ENCODE peak calls at places on chromosomes 3 and 15, in eight cellular contexts. V, Q, W, A, F, X, B and G are unnamed samples.

GRCh38 chr3:186432944-186433732 is 71.1 kb upstream of the DGKG start:
- DNase-seq in V (no peak), Q (no peak), W (no peak), A (no peak), F (no peak), X (no peak), B (no peak), G (no peak)

GRCh38 chr15:94666553-94666952 is 435.2 kb downstream of the MCTP2 start:
- DNase-seq in V (no peak), Q (no peak), W (no peak), A (no peak), F (no peak), X (no peak), B (no peak), G (no peak)

GRCh38 chr3:191294291-191294690 is 34.9 kb upstream of the CCDC50 start:
- DNase-seq in V (no peak), Q (no peak), W (no peak), A (no peak), F (no peak), X (no peak), B (no peak), G (no peak)

GRCh38 chr3:62249855-62250543 is 123.4 kb downstream of the FEZF2 start:
- DNase-seq in V (no peak), Q (no peak), W (no peak), A (no peak), F (no peak), X (no peak), B (no peak), G (no peak)

GRCh38 chr3:133383175-133383574 is 16.7 kb upstream of the BFSP2 start:
- DNase-seq in V (no peak), Q (no peak), W (no peak), A (no peak), F (no peak), X (no peak), B (no peak), G (no peak)

GRCh38 chr3:29152379-29152778 is 128.5 kb upstream of the RBMS3 start:
- DNase-seq in V (no peak), Q (no peak), W (no peak), A (no peak), F (no peak), X (no peak), B (no peak), G (no peak)

GRCh38 chr15:100187677-100188076 is 154.1 kb downstream of the ADAMTS17 start:
- DNase-seq in V (no peak), Q (no peak), W (no peak), A (no peak), F (no peak), X (no peak), B (no peak), G (no peak)

GRCh38 chr3:191686626-191687025 is 225.7 kb downstream of the PYDC2 start:
- DNase-seq in V (no peak), Q (peak; percentile 58), W (no peak), A (no peak), F (no peak), X (no peak), B (no peak), G (no peak)

GRCh38 chr3:10317311-10317960 is 3.5 kb downstream of the SEC13 start:
- DNase-seq in V (no peak), Q (no peak), W (no peak), A (no peak), F (no peak), X (no peak), B (peak; percentile 18), G (no peak)

GRCh38 chr15:47461560-47462175 is 255.6 kb upstream of the SEMA6D start:
- DNase-seq in V (no peak), Q (no peak), W (no peak), A (no peak), F (no peak), X (no peak), B (no peak), G (no peak)

GRCh38 chr15:75195122-75195765 is 6.4 kb upstream of the C15orf39 start:
- DNase-seq in V (no peak), Q (peak; percentile 82), W (no peak), A (no peak), F (peak; percentile 86), X (peak; percentile 49), B (no peak), G (no peak)

GRCh38 chr3:70111381-70111780 is 111.8 kb downstream of the SAMMSON start:
- DNase-seq in V (no peak), Q (no peak), W (no peak), A (no peak), F (no peak), X (no peak), B (no peak), G (no peak)

GRCh38 chr3:23697416-23697815 is 108.3 kb upstream of the UBE2E1 start:
- DNase-seq in V (no peak), Q (no peak), W (no peak), A (no peak), F (peak; percentile 8), X (no peak), B (no peak), G (no peak)

GRCh38 chr15:82530606-82531379 is 9.5 kb downstream of the RPS17 start:
- DNase-seq in V (peak; percentile 62), Q (peak; percentile 78), W (peak; percentile 70), A (peak; percentile 79), F (no peak), X (peak; percentile 60), B (no peak), G (peak; percentile 35)